ENCODE peak calls at places on chromosomes 3 and 15, in five cellular contexts. P, D, J, L and M are unnamed samples.

GRCh38 chr3:2765002-2765579 is 345.1 kb downstream of the IL5RA start:
- DNase-seq in D (no peak), P (no peak), L (peak; percentile 9), J (no peak), M (no peak)

GRCh38 chr3:180036678-180037455 is at the start of gene PEX5L:
- DNase-seq in P (no peak), L (peak; percentile 2), J (peak; percentile 91), D (no peak), M (no peak)

GRCh38 chr3:171123913-171124312 is 97.4 kb upstream of the SLC2A2 start:
- DNase-seq in P (no peak), D (no peak), L (no peak), J (no peak), M (no peak)

GRCh38 chr3:177554900-177555759 is 357.8 kb upstream of the TBL1XR1 start:
- DNase-seq in P (no peak), D (no peak), J (no peak), L (no peak), M (no peak)

GRCh38 chr3:136070334-136070733 is 104.8 kb downstream of the PPP2R3A start:
- DNase-seq in L (no peak), D (no peak), J (no peak), P (no peak), M (no peak)

GRCh38 chr3:23035927-23036640 is 167.0 kb upstream of the UBE2E2 start:
- DNase-seq in L (peak; percentile 31), D (no peak), P (no peak), J (no peak), M (no peak)

GRCh38 chr15:58362262-58362922 is 69.4 kb upstream of the LIPC start:
- DNase-seq in P (no peak), J (no peak), D (no peak), L (no peak), M (no peak)

GRCh38 chr3:141735176-141735575 is 2.9 kb upstream of the RNF7 start:
- DNase-seq in J (no peak), D (no peak), L (no peak), P (no peak), M (no peak)

GRCh38 chr3:37920156-37920686 is 58.5 kb downstream of the CTDSPL start:
- DNase-seq in P (no peak), L (no peak), J (no peak), D (no peak), M (no peak)

GRCh38 chr15:57445872-57446271 is 69.6 kb downstream of the CGNL1 start:
- DNase-seq in J (no peak), D (no peak), P (no peak), L (no peak), M (no peak)

GRCh38 chr3:160857476-160857875 is 101.4 kb downstream of the PPM1L start:
- DNase-seq in J (no peak), P (no peak), D (no peak), L (no peak), M (no peak)

GRCh38 chr15:74847462-74847861 is 4.5 kb upstream of the ULK3 start:
- DNase-seq in J (no peak), P (no peak), L (no peak), D (no peak), M (no peak)

GRCh38 chr3:40130721-40131120 is 178.8 kb upstream of the EIF1B start:
- DNase-seq in P (no peak), J (no peak), D (no peak), L (no peak), M (no peak)

GRCh38 chr15:53757906-53758305 is 1.6 kb downstream of the WDR72 start:
- DNase-seq in J (no peak), P (no peak), D (no peak), L (no peak), M (no peak)

GRCh38 chr15:90388462-90389182 is 580 bp downstream of the IQGAP1 start:
- DNase-seq in P (no peak), L (peak; percentile 17), D (no peak), J (peak; percentile 73), M (peak; percentile 74)

GRCh38 chr3:128226794-128227399 is 73.6 kb downstream of the EEFSEC start:
- DNase-seq in P (peak; percentile 10), D (no peak), J (peak; percentile 88), L (peak; percentile 31), M (peak; percentile 80)

GRCh38 chr3:172607305-172608121 is 84.3 kb upstream of the TNFSF10 start:
- DNase-seq in L (no peak), D (no peak), P (no peak), J (no peak), M (no peak)

GRCh38 chr15:71329509-71330260 is 214.4 kb downstream of the THSD4 start:
- DNase-seq in P (peak; percentile 47), L (no peak), D (no peak), J (no peak), M (no peak)

GRCh38 chr3:131110087-131110486 is 83.4 kb downstream of the NEK11 start:
- DNase-seq in D (no peak), P (no peak), L (no peak), J (no peak), M (no peak)

GRCh38 chr3:81886081-81886480 is 124.6 kb upstream of the GBE1 start:
- DNase-seq in J (no peak), D (no peak), P (no peak), L (no peak), M (no peak)

GRCh38 chr15:58019503-58020376 is 45.8 kb downstream of the ALDH1A2 start:
- DNase-seq in J (no peak), P (no peak), D (no peak), L (no peak), M (no peak)

GRCh38 chr3:31253782-31254181 is 278.9 kb upstream of the STT3B start:
- DNase-seq in D (no peak), J (no peak), L (no peak), P (no peak), M (no peak)

GRCh38 chr3:128420289-128420688 is 46.4 kb downstream of the DNAJB8 start:
- DNase-seq in J (no peak), P (no peak), L (no peak), D (no peak), M (no peak)

GRCh38 chr15:69953816-69954215 is 143.9 kb downstream of the TLE3 start:
- DNase-seq in P (no peak), L (no peak), J (no peak), D (no peak), M (no peak)

GRCh38 chr3:8767667-8768363 is 1.6 kb downstream of the OXTR start:
- DNase-seq in J (peak; percentile 78), D (no peak), P (no peak), L (peak; percentile 28), M (no peak)
- TF ChIP-seq SIN3A in J (no peak), D (no peak), P (no peak), L (no peak), M (no peak)

GRCh38 chr15:82263350-82263749 is 732 bp downstream of the SAXO2 start:
- DNase-seq in L (peak; percentile 92), D (no peak), J (no peak), P (no peak), M (no peak)

GRCh38 chr15:82262422-82263026 is at the start of the genes EFL1 and SAXO2:
- DNase-seq in L (peak; percentile 70), P (peak; percentile 54), D (peak; percentile 44), J (peak; percentile 92), M (peak; percentile 92)
- TF ChIP-seq POLR2A in L (peak; percentile 73), P (peak; percentile 66), D (peak; percentile 81), J (peak; percentile 26), M (peak; percentile 75)

GRCh38 chr15:29970402-29970695 is 112.4 kb upstream of the GOLGA8J start:
- DNase-seq in L (peak; percentile 15), D (no peak), J (no peak), P (no peak), M (no peak)
- TF ChIP-seq SIN3A in L (no peak), D (no peak), J (no peak), P (no peak), M (no peak)

GRCh38 chr15:79897380-79897678 is 515 bp upstream of the MTHFS start:
- DNase-seq in L (no peak), P (no peak), D (no peak), J (no peak), M (no peak)

GRCh38 chr15:79898369-79898768 is 1.6 kb upstream of the MTHFS start:
- DNase-seq in L (no peak), D (no peak), P (no peak), J (no peak), M (no peak)

GRCh38 chr15:79896131-79896633 is 632 bp downstream of the MTHFS start:
- DNase-seq in P (no peak), J (no peak), D (peak; percentile 40), L (peak; percentile 13), M (no peak)

GRCh38 chr15:79897701-79898113 is 893 bp upstream of the MTHFS start:
- DNase-seq in J (no peak), L (no peak), D (no peak), P (no peak), M (no peak)

DNA sequence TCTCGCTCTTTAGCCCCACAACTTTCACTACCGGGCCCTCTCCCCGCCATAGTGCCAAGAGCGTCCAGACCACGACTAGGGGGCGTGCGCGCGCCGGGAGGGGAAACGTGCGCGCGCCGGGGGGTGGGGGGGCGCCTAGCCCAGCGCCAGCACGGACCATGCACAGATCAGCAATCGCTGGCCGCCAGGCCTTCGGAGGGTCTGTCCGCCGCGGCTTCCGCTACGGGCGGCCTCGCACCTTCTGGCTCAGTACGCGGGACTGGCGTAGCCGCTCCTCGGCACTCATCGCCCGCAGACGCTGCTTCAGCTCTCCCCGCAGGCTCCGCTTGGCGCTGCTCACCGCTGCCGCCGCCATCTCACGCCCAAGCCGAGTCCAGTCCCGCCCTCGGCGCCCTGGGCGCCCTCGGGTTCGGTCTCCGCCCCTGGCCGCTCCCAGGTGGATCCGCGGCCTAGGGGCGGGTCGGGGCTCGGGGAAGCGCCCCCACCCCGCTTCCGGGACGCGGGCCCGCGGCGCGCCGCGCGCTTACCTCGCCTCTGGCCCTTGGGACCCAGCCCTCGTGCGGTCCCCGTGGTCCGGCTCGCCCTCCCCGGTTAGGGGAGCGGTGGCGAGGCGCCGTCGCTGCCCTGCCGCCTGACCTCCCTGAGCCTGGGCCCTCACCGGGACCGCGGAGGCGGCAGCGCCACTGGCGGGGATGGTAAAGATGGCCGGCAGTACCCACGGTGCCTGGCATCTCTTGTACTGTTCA is at the start of gene MTHFS:
- DNase-seq in P (peak; percentile 63), J (peak; percentile 87), L (peak; percentile 66), D (no peak), M (peak; percentile 93)
- TF ChIP-seq POLR2A in P (peak; percentile 91), J (peak; percentile 92), L (peak; percentile 97), D (peak; percentile 94), M (peak; percentile 97)

DNA sequence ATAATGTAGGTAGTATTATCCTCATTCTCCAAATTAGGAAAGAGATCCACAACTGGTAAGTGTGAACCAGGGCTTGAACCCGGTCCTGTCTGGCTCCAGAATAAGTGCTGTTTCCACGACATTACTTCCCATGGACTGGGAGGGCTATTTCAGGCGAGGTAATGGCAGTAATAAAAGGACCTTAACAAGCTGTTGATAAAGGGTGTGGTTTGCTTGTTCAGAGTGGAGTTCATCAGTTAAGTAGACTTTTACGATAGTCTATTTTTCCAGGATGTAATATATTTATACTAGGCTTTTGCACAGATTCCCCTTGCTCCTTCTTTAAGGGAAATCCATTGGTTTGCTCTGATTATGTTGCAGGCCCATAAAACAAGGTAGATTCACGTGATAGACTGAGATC is 88.4 kb upstream of the TNFAIP8L3 start:
- DNase-seq in J (no peak), P (no peak), D (no peak), L (no peak), M (no peak)
- TF ChIP-seq SIN3A in J (no peak), P (no peak), D (no peak), L (no peak), M (no peak)